ENCODE peak calls at places on chromosome 7, in six cellular contexts. W, P, F, L, Z and X are unnamed samples.

GRCh38 chr7:94417261-94417660 is 22.6 kb downstream of the COL1A2 start:
- DNase-seq in W (no peak), P (no peak), F (no peak), L (no peak), Z (no peak), X (no peak)

GRCh38 chr7:74372060-74372408 is 81.7 kb upstream of the GTF2IRD1 start:
- DNase-seq in W (no peak), P (no peak), F (no peak), L (no peak), Z (no peak), X (no peak)

GRCh38 chr7:122383934-122384333 is 79.4 kb upstream of the FEZF1 start:
- DNase-seq in W (no peak), P (no peak), F (no peak), L (no peak), Z (no peak), X (no peak)

GRCh38 chr7:79504607-79505389 is 51.3 kb upstream of the MAGI2 start:
- DNase-seq in W (no peak), P (no peak), F (no peak), L (no peak), Z (no peak), X (no peak)

GRCh38 chr7:137992738-137993394 is 9.0 kb downstream of the CREB3L2 start:
- DNase-seq in W (peak), P (no peak), F (peak), L (peak), Z (peak), X (no peak)

GRCh38 chr7:20778063-20778721 is 8.5 kb downstream of the SP8 start:
- DNase-seq in W (no peak), P (no peak), F (no peak), L (no peak), Z (peak), X (no peak)

GRCh38 chr7:627661-628027 is 98.9 kb upstream of the DNAAF5 start:
- DNase-seq in W (no peak), P (no peak), F (no peak), L (no peak), Z (no peak), X (no peak)

GRCh38 chr7:4049202-4049601 is 632.9 kb upstream of the FOXK1 start:
- DNase-seq in W (no peak), P (no peak), F (no peak), L (no peak), Z (peak), X (no peak)

GRCh38 chr7:23347682-23348180 is 48.6 kb downstream of the MALSU1 start:
- DNase-seq in W (no peak), P (no peak), F (peak), L (no peak), Z (no peak), X (no peak)

GRCh38 chr7:105377903-105378302 is 10.8 kb downstream of the SRPK2 start:
- DNase-seq in W (no peak), P (no peak), F (no peak), L (no peak), Z (no peak), X (no peak)

GRCh38 chr7:48140001-48140681 is 31.1 kb upstream of the ABCA13 start:
- DNase-seq in W (no peak), P (no peak), F (peak), L (no peak), Z (no peak), X (no peak)

GRCh38 chr7:93226310-93226709 is at the start of gene HEPACAM2:
- DNase-seq in W (no peak), P (no peak), F (no peak), L (no peak), Z (no peak), X (no peak)

GRCh38 chr7:68063171-68063570 is 1066.5 kb downstream of the TYW1 start:
- DNase-seq in W (no peak), P (no peak), F (no peak), L (no peak), Z (no peak), X (no peak)

GRCh38 chr7:117912421-117912820 is 39.2 kb upstream of the CTTNBP2 start:
- DNase-seq in W (no peak), P (no peak), F (no peak), L (no peak), Z (no peak), X (no peak)

GRCh38 chr7:132232394-132232793 is 343.9 kb downstream of the PLXNA4 start:
- DNase-seq in W (no peak), P (no peak), F (no peak), L (peak), Z (no peak), X (no peak)